ENCODE peak calls at places on chromosomes 2 and 18, in six cellular contexts. One of them, this sample, is unnamed.

GRCh38 chr2:46276652-46277051 is 20.6 kb upstream of the EPAS1 start:
- DNase-seq in ovary: no peak
- DNase-seq in AG09319: no peak
- DNase-seq in activated naive CD8-positive, alpha-beta T cell treated with anti-CD3 and anti-CD28 coated beads, Interleukin-2, amount 50 U/mL, for 24 hours: no peak
- DNase-seq in left cardiac atrium: no peak
- DNase-seq in stimulated activated naive CD4-positive, alpha-beta T cell: no peak
- DNase-seq in this sample: no peak

GRCh38 chr2:156706576-156706975 is 270.4 kb downstream of the GPD2 start:
- DNase-seq in ovary: no peak
- DNase-seq in AG09319: no peak
- DNase-seq in activated naive CD8-positive, alpha-beta T cell treated with anti-CD3 and anti-CD28 coated beads, Interleukin-2, amount 50 U/mL, for 24 hours: no peak
- DNase-seq in left cardiac atrium: no peak
- DNase-seq in stimulated activated naive CD4-positive, alpha-beta T cell: no peak
- DNase-seq in this sample: no peak

GRCh38 chr18:32772580-32773186 is at the start of gene KLHL14:
- DNase-seq in ovary: no peak
- DNase-seq in AG09319: no peak
- DNase-seq in activated naive CD8-positive, alpha-beta T cell treated with anti-CD3 and anti-CD28 coated beads, Interleukin-2, amount 50 U/mL, for 24 hours: no peak
- DNase-seq in left cardiac atrium: no peak
- DNase-seq in stimulated activated naive CD4-positive, alpha-beta T cell: no peak
- DNase-seq in this sample: no peak

GRCh38 chr18:31603335-31603734 is 11.7 kb downstream of the TTR start:
- DNase-seq in ovary: no peak
- DNase-seq in AG09319: no peak
- DNase-seq in activated naive CD8-positive, alpha-beta T cell treated with anti-CD3 and anti-CD28 coated beads, Interleukin-2, amount 50 U/mL, for 24 hours: peak; percentile 6
- DNase-seq in left cardiac atrium: no peak
- DNase-seq in stimulated activated naive CD4-positive, alpha-beta T cell: no peak
- DNase-seq in this sample: no peak

GRCh38 chr18:36392888-36393287 is 95.4 kb downstream of the FHOD3 start:
- DNase-seq in ovary: no peak
- DNase-seq in AG09319: no peak
- DNase-seq in activated naive CD8-positive, alpha-beta T cell treated with anti-CD3 and anti-CD28 coated beads, Interleukin-2, amount 50 U/mL, for 24 hours: no peak
- DNase-seq in left cardiac atrium: no peak
- DNase-seq in stimulated activated naive CD4-positive, alpha-beta T cell: no peak
- DNase-seq in this sample: no peak

GRCh38 chr2:21033237-21034155 is 10.4 kb downstream of the APOB start:
- DNase-seq in ovary: no peak
- DNase-seq in AG09319: no peak
- DNase-seq in activated naive CD8-positive, alpha-beta T cell treated with anti-CD3 and anti-CD28 coated beads, Interleukin-2, amount 50 U/mL, for 24 hours: no peak
- DNase-seq in left cardiac atrium: no peak
- DNase-seq in stimulated activated naive CD4-positive, alpha-beta T cell: no peak
- DNase-seq in this sample: no peak

GRCh38 chr18:43961713-43962112 is 684.4 kb upstream of the SYT4 start:
- DNase-seq in ovary: no peak
- DNase-seq in AG09319: no peak
- DNase-seq in activated naive CD8-positive, alpha-beta T cell treated with anti-CD3 and anti-CD28 coated beads, Interleukin-2, amount 50 U/mL, for 24 hours: no peak
- DNase-seq in left cardiac atrium: no peak
- DNase-seq in stimulated activated naive CD4-positive, alpha-beta T cell: no peak
- DNase-seq in this sample: no peak

GRCh38 chr2:54871457-54872103 is 148.1 kb downstream of the EML6 start:
- DNase-seq in ovary: no peak
- DNase-seq in AG09319: no peak
- DNase-seq in activated naive CD8-positive, alpha-beta T cell treated with anti-CD3 and anti-CD28 coated beads, Interleukin-2, amount 50 U/mL, for 24 hours: no peak
- DNase-seq in left cardiac atrium: no peak
- DNase-seq in stimulated activated naive CD4-positive, alpha-beta T cell: no peak
- DNase-seq in this sample: no peak

GRCh38 chr2:71798266-71799012 is 345.1 kb downstream of the DYSF start:
- DNase-seq in ovary: no peak
- DNase-seq in AG09319: no peak
- DNase-seq in activated naive CD8-positive, alpha-beta T cell treated with anti-CD3 and anti-CD28 coated beads, Interleukin-2, amount 50 U/mL, for 24 hours: peak; percentile 12
- DNase-seq in left cardiac atrium: peak; percentile 43
- DNase-seq in stimulated activated naive CD4-positive, alpha-beta T cell: no peak
- DNase-seq in this sample: no peak

GRCh38 chr2:97914691-97915213 is 81.0 kb downstream of the TMEM131 start:
- DNase-seq in ovary: no peak
- DNase-seq in AG09319: no peak
- DNase-seq in activated naive CD8-positive, alpha-beta T cell treated with anti-CD3 and anti-CD28 coated beads, Interleukin-2, amount 50 U/mL, for 24 hours: no peak
- DNase-seq in left cardiac atrium: no peak
- DNase-seq in stimulated activated naive CD4-positive, alpha-beta T cell: no peak
- DNase-seq in this sample: no peak